ENCODE peak calls at places on chromosomes 3 and 15, in seven cellular contexts. F, N, U, K, D, Y and E are unnamed samples.

GRCh38 chr15:75713338-75713895 is 769 bp upstream of the CSPG4 start:
- DNase-seq in K (peak), D (no peak), N (no peak), Y (no peak), U (no peak), F (no peak), E (no peak)

GRCh38 chr3:195820186-195820585 is 8.5 kb upstream of the MUC4 start:
- DNase-seq in Y (no peak), U (no peak), D (no peak), N (no peak), K (no peak), F (no peak), E (no peak)

GRCh38 chr3:51617597-51617996 is 53.5 kb upstream of the TEX264 start:
- DNase-seq in K (no peak), F (no peak), Y (no peak), D (no peak), U (no peak), N (no peak), E (no peak)

GRCh38 chr15:67080900-67081431 is 15.6 kb downstream of the SMAD3 start:
- DNase-seq in D (no peak), F (peak), U (no peak), K (no peak), N (peak), Y (peak), E (no peak)

GRCh38 chr3:14474363-14475081 is 65.6 kb downstream of the GRIP2 start:
- DNase-seq in F (no peak), U (no peak), D (no peak), K (no peak), N (no peak), Y (no peak), E (no peak)

GRCh38 chr3:63492464-63492863 is 160.0 kb upstream of the SNTN start:
- DNase-seq in K (no peak), U (no peak), Y (no peak), F (no peak), D (no peak), N (no peak), E (no peak)

GRCh38 chr3:195555110-195555509 is 12.0 kb upstream of the PPP1R2 start:
- DNase-seq in K (no peak), U (no peak), N (no peak), Y (no peak), D (no peak), F (no peak), E (no peak)

GRCh38 chr15:94021621-94022320 is 209.6 kb upstream of the MCTP2 start:
- DNase-seq in N (no peak), F (no peak), Y (no peak), U (no peak), K (no peak), D (no peak), E (no peak)

GRCh38 chr3:8441969-8442559 is 59.6 kb upstream of the LMCD1 start:
- DNase-seq in K (no peak), D (peak), U (no peak), N (peak), F (peak), Y (no peak), E (no peak)

GRCh38 chr3:175187586-175187985 is 328.5 kb downstream of the NAALADL2 start:
- DNase-seq in U (no peak), N (no peak), K (no peak), D (no peak), Y (peak), F (no peak), E (no peak)

GRCh38 chr15:41104234-41104633 is 11.8 kb downstream of the INO80 start:
- DNase-seq in D (no peak), F (no peak), K (no peak), N (peak), U (no peak), Y (no peak), E (peak)

GRCh38 chr15:50463423-50464358 is 39.5 kb downstream of the USP8 start:
- DNase-seq in K (no peak), N (no peak), D (peak), F (no peak), U (no peak), Y (no peak), E (no peak)

GRCh38 chr15:78035861-78036476 is 41.5 kb downstream of the TBC1D2B start:
- DNase-seq in F (no peak), D (peak), N (no peak), Y (no peak), U (no peak), K (no peak), E (no peak)

GRCh38 chr3:99484871-99485270 is 153.5 kb upstream of the COL8A1 start:
- DNase-seq in N (no peak), Y (no peak), D (no peak), K (no peak), F (no peak), U (no peak), E (no peak)

GRCh38 chr15:70071799-70072198 is 25.9 kb downstream of the TLE3 start:
- DNase-seq in D (no peak), N (no peak), K (no peak), F (no peak), Y (no peak), U (no peak), E (no peak)

GRCh38 chr15:94097567-94097966 is 133.8 kb upstream of the MCTP2 start:
- DNase-seq in F (no peak), U (no peak), D (no peak), K (no peak), N (peak), Y (no peak), E (no peak)

GRCh38 chr3:127342735-127343134 is 54.9 kb upstream of the PRR20G start:
- DNase-seq in F (no peak), D (no peak), U (no peak), N (no peak), K (no peak), Y (no peak), E (no peak)

GRCh38 chr3:56878046-56878445 is 76.3 kb upstream of the ARHGEF3 start:
- DNase-seq in K (no peak), U (no peak), N (peak), F (peak), Y (no peak), D (no peak), E (no peak)

GRCh38 chr3:64048631-64049061 is 25.4 kb upstream of the PSMD6 start:
- DNase-seq in Y (no peak), N (peak), F (no peak), D (no peak), K (no peak), U (no peak), E (no peak)

DNA sequence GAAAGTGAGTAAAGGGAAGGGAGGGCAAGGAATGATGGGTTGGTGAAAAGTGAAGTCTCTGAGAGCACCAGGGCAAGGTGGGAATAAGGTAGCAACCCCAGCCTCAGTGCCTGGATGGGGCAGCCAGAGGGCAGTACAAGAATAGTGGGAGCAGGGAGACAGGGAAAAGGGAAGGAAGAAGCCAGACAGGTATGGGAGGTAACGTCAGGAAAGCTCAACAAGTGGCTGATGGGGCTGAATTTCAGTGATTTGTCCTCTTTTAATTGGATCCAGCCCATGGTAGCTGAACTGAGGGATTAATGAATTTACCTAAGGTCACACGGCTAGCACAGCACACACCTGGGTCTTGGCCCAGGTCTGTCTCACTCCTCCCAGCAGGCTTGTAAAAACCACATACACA is 12.6 kb downstream of the RORA start:
- DNase-seq in F (no peak), U (no peak), D (no peak), Y (no peak), N (no peak), K (no peak), E (no peak)
- TF ChIP-seq CTCF in F (no peak), U (no peak), D (peak), Y (no peak), N (no peak), K (no peak), E (no peak)

GRCh38 chr3:139540686-139541085 is 1.1 kb upstream of the RBP1 start:
- DNase-seq in U (no peak), F (no peak), D (no peak), Y (no peak), K (no peak), N (no peak), E (no peak)

GRCh38 chr3:139537795-139538538 is 1.6 kb downstream of the RBP1 start:
- DNase-seq in U (no peak), Y (no peak), N (no peak), F (no peak), K (no peak), D (peak), E (no peak)

GRCh38 chr3:139538733-139539132 is 809 bp downstream of the RBP1 start:
- DNase-seq in K (no peak), F (no peak), Y (no peak), N (no peak), D (no peak), U (no peak), E (no peak)

GRCh38 chr3:139541156-139541897 is 1.8 kb upstream of the RBP1 start:
- DNase-seq in Y (no peak), U (no peak), K (no peak), N (no peak), D (no peak), F (no peak), E (no peak)

GRCh38 chr3:139541898-139542288 is 2.4 kb upstream of the RBP1 start:
- DNase-seq in F (no peak), K (no peak), U (no peak), D (no peak), N (no peak), Y (no peak), E (no peak)
- TF ChIP-seq CTCF in F (no peak), K (no peak), U (peak), D (no peak), N (no peak), Y (no peak), E (no peak)

DNA sequence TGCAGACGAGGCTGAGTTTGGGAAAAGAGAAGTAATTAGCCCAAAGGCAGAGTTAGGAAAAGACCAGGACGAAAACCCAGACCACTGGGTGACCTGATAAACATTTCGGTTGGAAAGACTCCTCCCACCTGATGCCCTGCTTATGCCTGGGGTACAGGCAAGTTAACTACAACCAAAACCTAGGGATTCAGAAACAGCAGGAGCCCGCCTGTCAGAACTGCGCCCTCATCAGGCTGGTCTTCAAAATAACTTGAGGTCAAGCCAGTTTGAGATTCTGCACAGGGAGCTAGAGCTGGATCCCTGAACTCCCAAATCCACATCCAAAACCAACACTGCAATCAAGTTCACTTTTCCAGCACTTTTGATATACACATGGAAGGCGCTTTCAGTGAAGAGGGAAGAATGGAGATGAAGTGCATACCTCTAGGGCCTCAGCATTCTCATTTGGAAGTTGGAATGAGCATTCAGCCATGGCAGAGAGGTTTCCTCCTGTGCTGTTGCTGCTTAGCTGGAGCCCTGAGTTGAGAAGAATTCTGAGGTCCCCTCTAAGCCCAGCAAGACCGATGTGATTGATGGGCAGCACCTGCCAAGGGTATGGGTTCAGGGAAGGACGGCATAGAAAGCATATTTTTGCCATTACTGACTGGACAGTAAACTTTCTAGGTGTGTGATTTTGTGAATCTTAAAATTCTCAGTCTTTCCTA is 11.6 kb downstream of the TSEN2 start:
- DNase-seq in D (no peak), N (no peak), F (no peak), Y (no peak), K (no peak), U (no peak), E (no peak)
- TF ChIP-seq CTCF in D (peak), N (peak), F (no peak), Y (no peak), K (no peak), U (no peak), E (no peak)

GRCh38 chr3:908839-909238 is 184.0 kb upstream of the CNTN6 start:
- DNase-seq in D (no peak), K (no peak), F (no peak), Y (no peak), N (no peak), U (no peak), E (no peak)
- TF ChIP-seq CTCF in D (no peak), K (no peak), F (no peak), Y (no peak), N (no peak), U (no peak), E (no peak)

GRCh38 chr15:80823120-80823519 is 44.0 kb downstream of the CEMIP start:
- DNase-seq in U (no peak), K (no peak), D (no peak), N (no peak), F (no peak), Y (no peak), E (no peak)
- TF ChIP-seq CTCF in U (no peak), K (no peak), D (no peak), N (no peak), F (no peak), Y (no peak), E (no peak)